ENCODE peak calls at places on chromosomes 16 and 17, in ten cellular contexts. Y is AG09319, Z is NCI-H1105 treated with DMSO at 0.1 percent for 48 hours, R is T-helper 2 cell, E is GM06990, I is KG1, G is A549, X is caudate nucleus, N is Panc1, H is NCI-H2081. P is an unnamed sample.

GRCh38 chr16:10600792-10601443 is 20.5 kb upstream of the EMP2 start:
- DNase-seq in N (no peak), X (no peak), H (no peak), E (no peak), R (no peak), I (no peak), Z (no peak), G (no peak), Y (no peak), P (no peak)

GRCh38 chr17:72465191-72466024 is 344.6 kb downstream of the SOX9 start:
- DNase-seq in Y (peak; percentile 10), R (no peak), N (peak; percentile 81), I (no peak), E (peak; percentile 73), H (peak; percentile 47), Z (peak; percentile 60), G (peak; percentile 98), X (no peak), P (no peak)

GRCh38 chr16:54430491-54431030 is 144.0 kb upstream of the IRX3 start:
- DNase-seq in R (no peak), X (no peak), Z (no peak), H (no peak), N (no peak), E (no peak), Y (peak; percentile 56), I (no peak), G (no peak), P (no peak)

GRCh38 chr17:40596261-40596919 is 31.1 kb upstream of the CCR7 start:
- DNase-seq in R (no peak), E (no peak), X (no peak), I (no peak), Y (no peak), N (no peak), G (peak; percentile 86), H (peak; percentile 33), Z (no peak), P (no peak)

GRCh38 chr17:63399856-63400255 is 46.2 kb downstream of the CYB561 start:
- DNase-seq in N (no peak), H (no peak), I (no peak), Y (no peak), X (no peak), R (no peak), G (no peak), E (no peak), Z (no peak), P (no peak)

GRCh38 chr17:44144966-44145739 is 3.4 kb downstream of the HROB start:
- DNase-seq in G (no peak), X (no peak), H (no peak), N (no peak), Z (no peak), E (no peak), Y (no peak), R (no peak), I (no peak), P (no peak)

GRCh38 chr16:56681939-56682702 is at the start of gene MT1X:
- DNase-seq in R (peak; percentile 82), G (peak; percentile 85), I (peak; percentile 81), N (no peak), Z (peak; percentile 80), H (peak; percentile 84), X (peak; percentile 87), E (peak; percentile 84), Y (peak; percentile 63), P (peak; percentile 85)

GRCh38 chr17:70913086-70913485 is 743.8 kb downstream of the KCNJ2 start:
- DNase-seq in E (no peak), X (no peak), H (no peak), Y (peak; percentile 10), I (no peak), Z (no peak), N (no peak), G (no peak), R (no peak), P (no peak)

GRCh38 chr17:45241315-45242011 is 19.8 kb downstream of the FMNL1 start:
- DNase-seq in G (no peak), E (no peak), I (no peak), H (peak; percentile 79), R (no peak), Z (peak; percentile 79), X (peak; percentile 69), N (no peak), Y (no peak), P (no peak)

GRCh38 chr16:17266606-17267313 is 204.0 kb downstream of the XYLT1 start:
- DNase-seq in R (no peak), E (no peak), H (peak; percentile 91), X (peak; percentile 9), N (no peak), Z (peak; percentile 3), I (no peak), G (no peak), Y (no peak), P (no peak)

GRCh38 chr17:31318298-31319190 is 2.9 kb downstream of the EVI2A start:
- DNase-seq in R (peak; percentile 46), H (peak; percentile 1), N (no peak), Y (peak; percentile 38), I (peak; percentile 35), E (peak; percentile 59), X (peak; percentile 24), G (no peak), Z (peak; percentile 67), P (peak; percentile 78)

GRCh38 chr16:75024591-75024990 is 25.8 kb downstream of the ZNRF1 start:
- DNase-seq in N (no peak), I (no peak), R (no peak), Z (no peak), X (no peak), E (peak; percentile 38), H (no peak), Y (no peak), G (no peak), P (no peak)

GRCh38 chr17:80501739-80502577 is 25.6 kb upstream of the NPTX1 start:
- DNase-seq in H (no peak), N (no peak), G (peak; percentile 57), E (no peak), X (peak; percentile 50), Z (no peak), Y (no peak), R (no peak), I (no peak), P (no peak)

GRCh38 chr16:13480801-13481200 is 439.2 kb upstream of the ERCC4 start:
- DNase-seq in E (no peak), X (no peak), R (no peak), H (no peak), N (no peak), Z (peak; percentile 71), I (no peak), G (no peak), Y (no peak), P (no peak)

GRCh38 chr17:13157656-13158055 is 139.8 kb upstream of the ELAC2 start:
- DNase-seq in I (no peak), X (no peak), Z (no peak), G (no peak), H (no peak), R (no peak), E (no peak), Y (no peak), N (no peak), P (no peak)

GRCh38 chr16:27431773-27432599 is 30.0 kb downstream of the IL21R start:
- DNase-seq in R (no peak), G (no peak), Y (no peak), X (no peak), E (no peak), I (no peak), N (no peak), Z (no peak), H (no peak), P (no peak)

GRCh38 chr17:33522623-33523022 is 229.5 kb upstream of the ASIC2 start:
- DNase-seq in R (no peak), X (no peak), Z (no peak), G (no peak), H (no peak), I (no peak), E (no peak), Y (no peak), N (no peak), P (no peak)

GRCh38 chr17:7644768-7645167 is 6.0 kb upstream of the ATP1B2 start:
- DNase-seq in H (no peak), I (no peak), E (no peak), R (no peak), Y (no peak), N (no peak), G (no peak), Z (no peak), X (no peak), P (no peak)

GRCh38 chr16:2715519-2715918 is 4.5 kb downstream of the PRSS27 start:
- DNase-seq in X (peak; percentile 52), Y (no peak), E (peak; percentile 66), I (peak; percentile 55), Z (no peak), N (no peak), R (peak; percentile 74), G (no peak), H (no peak), P (peak; percentile 87)

GRCh38 chr16:89256651-89257254 is 39.2 kb downstream of the ZNF778 start:
- DNase-seq in E (no peak), G (peak; percentile 48), N (no peak), I (no peak), H (peak; percentile 52), Z (peak; percentile 9), X (peak; percentile 78), R (peak; percentile 67), Y (no peak), P (peak; percentile 68)

GRCh38 chr16:27965801-27966200 is 97.7 kb downstream of the GSG1L start:
- DNase-seq in I (no peak), Z (no peak), E (no peak), Y (no peak), X (no peak), G (no peak), R (no peak), H (no peak), N (no peak), P (no peak)

GRCh38 chr17:64786337-64786736 is 124.2 kb upstream of the SMURF2 start:
- DNase-seq in E (no peak), I (no peak), N (no peak), G (no peak), X (no peak), Y (no peak), R (no peak), H (no peak), Z (no peak), P (no peak)

GRCh38 chr17:78783711-78784396 is 1.8 kb upstream of the CYTH1 start:
- DNase-seq in X (no peak), R (no peak), Y (no peak), I (no peak), G (no peak), Z (no peak), H (no peak), N (no peak), E (no peak), P (no peak)

GRCh38 chr16:51289336-51289735 is 138.3 kb upstream of the SALL1 start:
- DNase-seq in E (no peak), N (no peak), X (no peak), R (no peak), H (no peak), I (no peak), G (no peak), Y (no peak), Z (no peak), P (no peak)

GRCh38 chr17:72421128-72422092 is 300.6 kb downstream of the SOX9 start:
- DNase-seq in R (no peak), I (peak; percentile 15), E (peak; percentile 82), N (peak; percentile 82), H (peak; percentile 72), X (no peak), Z (no peak), G (peak; percentile 99), Y (peak; percentile 35), P (no peak)

GRCh38 chr17:68834328-68834836 is 120.8 kb downstream of the ABCA8 start:
- DNase-seq in G (no peak), N (no peak), H (no peak), R (no peak), Z (no peak), E (no peak), X (no peak), Y (no peak), I (no peak), P (no peak)

GRCh38 chr16:50263060-50263909 is 3.1 kb upstream of the ADCY7 start:
- DNase-seq in G (no peak), I (no peak), X (no peak), R (no peak), Y (no peak), Z (no peak), H (no peak), N (no peak), E (no peak), P (no peak)

GRCh38 chr17:17018612-17019429 is 23.4 kb upstream of the MPRIP start:
- DNase-seq in N (no peak), R (no peak), X (no peak), Y (no peak), E (no peak), G (no peak), I (no peak), H (no peak), Z (no peak), P (no peak)